ENCODE peak calls at places on chromosomes 16 and 17, in seven cellular contexts. I is cardiac muscle cell, B is colonic mucosa, Y is transverse colon, H is gastrocnemius medialis, R is MM.1S, S is heart left ventricle. T is an unnamed sample. For H3K4me1, the result is how much of the 10 kb centered on the place peaks cover.

GRCh38 chr17:66494023-66494803 is 191.8 kb downstream of the PRKCA start:
- DNase-seq in I (no peak), B (no peak), Y (no peak), H (no peak), R (no peak), S (no peak), T (no peak)

GRCh38 chr16:60636117-60636516 is 1400.1 kb downstream of the CDH8 start:
- DNase-seq in I (no peak), B (no peak), Y (no peak), H (no peak), R (no peak), S (no peak), T (no peak)

GRCh38 chr17:46795379-46795952 is 23.0 kb downstream of the WNT3 start:
- DNase-seq in I (no peak), B (no peak), Y (no peak), H (no peak), R (no peak), S (no peak), T (no peak)

GRCh38 chr16:17828012-17828411 is 357.3 kb upstream of the XYLT1 start:
- DNase-seq in I (no peak), B (no peak), Y (no peak), H (no peak), R (no peak), S (no peak), T (no peak)

GRCh38 chr16:4070936-4071335 is 45.3 kb downstream of the ADCY9 start:
- DNase-seq in I (no peak), B (no peak), Y (no peak), H (no peak), R (no peak), S (no peak), T (no peak)

GRCh38 chr16:80176114-80176513 is 364.7 kb upstream of the DYNLRB2 start:
- DNase-seq in I (no peak), B (no peak), Y (no peak), H (no peak), R (no peak), S (no peak), T (no peak)

GRCh38 chr17:35312346-35312745 is 61.1 kb downstream of the SLFN11 start:
- DNase-seq in I (no peak), B (no peak), Y (no peak), H (no peak), R (no peak), S (no peak), T (no peak)

GRCh38 chr17:41377546-41377945 is 4.6 kb downstream of the KRT34 start:
- DNase-seq in I (no peak), B (no peak), Y (no peak), H (no peak), R (no peak), S (no peak), T (no peak)

GRCh38 chr16:795580-796229 is 4.8 kb downstream of the GNG13 start:
- DNase-seq in I (no peak), B (no peak), Y (peak), H (no peak), R (no peak), S (no peak), T (no peak)

GRCh38 chr17:1228752-1229353 is 41.4 kb upstream of the BHLHA9 start:
- DNase-seq in I (no peak), B (no peak), Y (no peak), H (no peak), R (no peak), S (no peak), T (no peak)

GRCh38 chr16:71900336-71900735 is 5.0 kb downstream of the IST1 start:
- DNase-seq in I (no peak), B (no peak), Y (no peak), H (no peak), R (no peak), S (no peak), T (no peak)

GRCh38 chr17:41784207-41784744 is 2.2 kb downstream of the JUP start:
- DNase-seq in I (peak), B (peak), Y (peak), H (peak), R (no peak), S (peak), T (peak)

GRCh38 chr16:31452631-31453106 is 6.6 kb upstream of the ARMC5 start:
- DNase-seq in I (no peak), B (no peak), Y (no peak), H (no peak), R (no peak), S (no peak), T (no peak)

GRCh38 chr16:58679763-58680162 is 4.8 kb downstream of the SLC38A7 start:
- DNase-seq in I (no peak), B (no peak), Y (no peak), H (no peak), R (no peak), S (peak), T (no peak)

GRCh38 chr17:13864551-13864950 is 204.8 kb upstream of the COX10 start:
- DNase-seq in I (no peak), B (no peak), Y (no peak), H (no peak), R (no peak), S (no peak), T (no peak)

GRCh38 chr17:67281053-67281452 is 36.1 kb upstream of the HELZ start:
- DNase-seq in I (no peak), B (no peak), Y (no peak), H (no peak), R (no peak), S (no peak), T (no peak)

GRCh38 chr17:80082403-80083135 is 18.8 kb upstream of the GAA start:
- DNase-seq in I (peak), B (peak), Y (peak), H (no peak), R (peak), S (peak), T (no peak)

GRCh38 chr16:55552621-55553020 is 13.9 kb upstream of the CAPNS2 start:
- DNase-seq in I (no peak), B (no peak), Y (no peak), H (no peak), R (no peak), S (no peak), T (no peak)

GRCh38 chr16:53745126-53745525 is 41.2 kb downstream of the FTO start:
- DNase-seq in I (no peak), B (no peak), Y (no peak), H (no peak), R (no peak), S (no peak), T (no peak)

GRCh38 chr17:82229686-82230626 is 1.1 kb downstream of the SLC16A3 start:
- DNase-seq in I (peak), B (peak), Y (peak), H (no peak), R (no peak), S (peak), T (no peak)

GRCh38 chr17:38454528-38454927 is 26.3 kb downstream of the ARHGAP23 start:
- DNase-seq in I (no peak), B (no peak), Y (peak), H (peak), R (no peak), S (peak), T (peak)

GRCh38 chr16:12461201-12461600 is 342.5 kb downstream of the CPPED1 start:
- DNase-seq in I (no peak), B (no peak), Y (no peak), H (no peak), R (no peak), S (no peak), T (no peak)

GRCh38 chr16:35795361-35796029 is 2336.1 kb downstream of the TP53TG3F start:
- DNase-seq in I (no peak), B (no peak), Y (no peak), H (no peak), R (peak), S (no peak), T (peak)

GRCh38 chr17:20190605-20191004 is 181.4 kb downstream of the SPECC1 start:
- DNase-seq in I (no peak), B (no peak), Y (no peak), H (no peak), R (no peak), S (no peak), T (no peak)

GRCh38 chr17:32007463-32008298 is 498 bp downstream of the LRRC37B start:
- DNase-seq in I (peak), B (peak), Y (peak), H (peak), R (peak), S (peak), T (peak)

GRCh38 chr16:28596115-28596630 is 677 bp downstream of the SULT1A2 start:
- DNase-seq in I (no peak), B (no peak), Y (no peak), H (no peak), R (no peak), S (no peak), T (no peak)

GRCh38 chr17:45345554-45346254 is 28.9 kb upstream of the MAP3K14 start:
- DNase-seq in I (no peak), B (no peak), Y (peak), H (no peak), R (no peak), S (peak), T (no peak)

GRCh38 chr17:17164676-17165075 is 41.5 kb downstream of the PLD6 start:
- DNase-seq in I (no peak), B (no peak), Y (no peak), H (no peak), R (no peak), S (no peak), T (no peak)
- H3K4me1 ChIP-seq in I (under half), B (under half), Y (under half), H (under half), R (under half), S (under half), T (under half)

GRCh38 chr17:40321502-40322416 is 12.8 kb downstream of the RARA start:
- DNase-seq in I (no peak), B (peak), Y (peak), H (peak), R (peak), S (peak), T (peak)
- H3K27ac ChIP-seq in I (no peak), B (peak), Y (peak), H (peak), R (peak), S (peak), T (peak)

GRCh38 chr17:27354051-27354490 is 60.2 kb downstream of the WSB1 start:
- DNase-seq in I (no peak), B (no peak), Y (no peak), H (no peak), R (no peak), S (peak), T (no peak)
- TF ChIP-seq CTCF in I (no peak), B (peak), Y (no peak), H (no peak), R (no peak), S (peak), T (no peak)

DNA sequence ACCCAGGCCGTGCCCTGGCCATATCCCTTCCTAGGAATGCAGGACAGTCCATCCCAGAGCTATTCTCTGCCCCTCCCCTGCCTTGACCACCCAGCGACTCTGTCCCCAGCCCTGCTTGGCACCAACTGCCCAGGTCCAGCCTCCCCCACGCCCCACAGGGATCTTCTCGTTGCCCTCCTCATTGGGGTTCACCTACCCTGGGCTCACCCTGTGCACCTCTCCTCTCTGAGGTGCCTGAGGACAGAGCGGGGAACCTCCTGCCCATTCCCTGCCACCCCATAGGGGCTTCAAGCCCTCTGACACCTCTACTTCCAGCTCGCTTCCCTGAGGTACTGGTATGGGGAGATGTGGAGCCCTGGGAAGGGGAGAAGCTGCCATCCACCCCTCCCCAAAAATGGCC is 6.2 kb upstream of the MPP2 start:
- DNase-seq in I (no peak), B (no peak), Y (no peak), H (no peak), R (no peak), S (no peak), T (no peak)
- H3K4me1 ChIP-seq in I (under half), B (under half), Y (under half), H (under half), R (under half), S (under half), T (under half)

GRCh38 chr16:10497132-10498088 is 83.0 kb downstream of the EMP2 start:
- DNase-seq in I (no peak), B (no peak), Y (no peak), H (no peak), R (no peak), S (no peak), T (no peak)

GRCh38 chr16:10502766-10503165 is 77.6 kb downstream of the EMP2 start:
- DNase-seq in I (no peak), B (no peak), Y (no peak), H (no peak), R (no peak), S (no peak), T (no peak)

GRCh38 chr16:10504404-10504885 is 76.0 kb downstream of the EMP2 start:
- DNase-seq in I (no peak), B (no peak), Y (no peak), H (no peak), R (no peak), S (no peak), T (no peak)

GRCh38 chr16:10501016-10501607 is 79.3 kb downstream of the EMP2 start:
- DNase-seq in I (no peak), B (no peak), Y (no peak), H (no peak), R (no peak), S (no peak), T (no peak)

GRCh38 chr16:10500582-10500981 is 79.8 kb downstream of the EMP2 start:
- DNase-seq in I (no peak), B (no peak), Y (no peak), H (no peak), R (no peak), S (no peak), T (no peak)
- H3K27ac ChIP-seq in I (no peak), B (no peak), Y (no peak), H (no peak), R (no peak), S (no peak), T (no peak)

T was measured in heart right ventricle.